ENCODE peak calls at places on chromosomes 4 and X, in five cellular contexts. A is A549, E is K562, D is HepG2, B is H1. O is an unnamed sample.

GRCh38 chrX:65720580-65720979 is 53.1 kb downstream of the MSN start:
- DNase-seq in A (no peak), E (no peak), D (no peak), B (no peak), O (peak; percentile 75)

GRCh38 chr4:89314291-89314690 is 6.7 kb upstream of the GPRIN3 start:
- DNase-seq in A (no peak), E (no peak), D (no peak), B (no peak), O (no peak)

GRCh38 chrX:107123750-107124149 is 5.1 kb upstream of the RBM41 start:
- DNase-seq in A (no peak), E (no peak), D (no peak), B (no peak), O (no peak)

GRCh38 chrX:73728518-73729023 is 165.6 kb downstream of the CHIC1 start:
- DNase-seq in A (no peak), E (no peak), D (no peak), B (no peak), O (no peak)

GRCh38 chrX:68912113-68912980 is 83.5 kb downstream of the EFNB1 start:
- DNase-seq in A (no peak), E (no peak), D (no peak), B (peak; percentile 50), O (no peak)

GRCh38 chrX:120736989-120737388 is 107.1 kb upstream of the C1GALT1C1 start:
- DNase-seq in A (no peak), E (no peak), D (no peak), B (no peak), O (peak; percentile 80)

GRCh38 chr4:16225996-16226815 is at the start of gene TAPT1:
- DNase-seq in A (peak; percentile 38), E (peak; percentile 80), D (no peak), B (peak; percentile 83), O (peak; percentile 54)

GRCh38 chr4:53899544-53900274 is 164.7 kb downstream of the CHIC2 start:
- DNase-seq in A (no peak), E (no peak), D (no peak), B (no peak), O (peak; percentile 43)

GRCh38 chrX:81900522-81900921 is 698.6 kb downstream of the SH3BGRL start:
- DNase-seq in A (no peak), E (no peak), D (no peak), B (no peak), O (no peak)

GRCh38 chr4:76488905-76489798 is 54.1 kb downstream of the SHROOM3 start:
- DNase-seq in A (no peak), E (no peak), D (no peak), B (no peak), O (no peak)

GRCh38 chrX:79153348-79153747 is 8.9 kb downstream of the GPR174 start:
- DNase-seq in A (no peak), E (no peak), D (no peak), B (no peak), O (no peak)

GRCh38 chrX:53323196-53323595 is 41.8 kb upstream of the IQSEC2 start:
- DNase-seq in A (no peak), E (no peak), D (no peak), B (no peak), O (no peak)

GRCh38 chrX:43682726-43683125 is 26.6 kb downstream of the MAOA start:
- DNase-seq in A (no peak), E (no peak), D (no peak), B (no peak), O (no peak)

GRCh38 chr4:37666625-37667071 is 19.5 kb downstream of the RELL1 start:
- DNase-seq in A (peak; percentile 55), E (peak; percentile 13), D (peak; percentile 61), B (no peak), O (peak; percentile 96)

GRCh38 chr4:78320353-78320935 is 231.1 kb upstream of the ANXA3 start:
- DNase-seq in A (no peak), E (no peak), D (peak; percentile 18), B (no peak), O (no peak)

GRCh38 chr4:87180767-87181166 is 39.7 kb downstream of the KLHL8 start:
- DNase-seq in A (no peak), E (no peak), D (no peak), B (no peak), O (no peak)

GRCh38 chr4:190020790-190021717 is 6.0 kb downstream of the FRG2 start:
- DNase-seq in A (peak; percentile 74), E (peak; percentile 34), D (peak; percentile 24), B (peak; percentile 92), O (no peak)

GRCh38 chrX:63513825-63514574 is 162.9 kb upstream of the SPIN4 start:
- DNase-seq in A (no peak), E (no peak), D (no peak), B (no peak), O (peak; percentile 74)

GRCh38 chr4:3322059-3322550 is 29.3 kb downstream of the RGS12 start:
- DNase-seq in A (no peak), E (peak; percentile 14), D (no peak), B (no peak), O (no peak)

GRCh38 chr4:84582988-84583870 is at the start of gene CDS1:
- DNase-seq in A (peak; percentile 6), E (peak; percentile 18), D (no peak), B (peak; percentile 75), O (no peak)

GRCh38 chr4:77695769-77696168 is 90.1 kb downstream of the CXCL13 start:
- DNase-seq in A (peak; percentile 50), E (peak; percentile 20), D (peak; percentile 56), B (no peak), O (peak; percentile 88)

GRCh38 chrX:340121-340520 is 21.5 kb upstream of the GTPBP6 start:
- DNase-seq in A (no peak), E (no peak), D (no peak), B (no peak), O (no peak)

GRCh38 chr4:26385690-26386089 is 64.9 kb downstream of the RBPJ start:
- DNase-seq in A (no peak), E (no peak), D (no peak), B (no peak), O (no peak)

GRCh38 chr4:42570221-42570620 is 86.7 kb downstream of the ATP8A1 start:
- DNase-seq in A (no peak), E (no peak), D (no peak), B (no peak), O (no peak)

GRCh38 chrX:52082578-52082977 is 13.6 kb upstream of the MAGED4B start:
- DNase-seq in A (no peak), E (no peak), D (no peak), B (no peak), O (no peak)

GRCh38 chrX:3244203-3244743 is 102.2 kb downstream of the MXRA5 start:
- DNase-seq in A (no peak), E (no peak), D (no peak), B (no peak), O (no peak)

GRCh38 chr4:17664755-17665154 is 50.3 kb downstream of the MED28 start:
- DNase-seq in A (no peak), E (peak; percentile 16), D (no peak), B (no peak), O (no peak)

GRCh38 chr4:89829470-89830138 is 7.4 kb downstream of the SNCA start:
- DNase-seq in A (no peak), E (no peak), D (peak; percentile 20), B (no peak), O (no peak)

GRCh38 chr4:3314706-3315260 is 22.0 kb downstream of the RGS12 start:
- DNase-seq in A (no peak), E (no peak), D (no peak), B (no peak), O (no peak)

GRCh38 chrX:16445166-16445752 is 204.7 kb upstream of the S100G start:
- DNase-seq in A (peak; percentile 15), E (peak; percentile 45), D (peak; percentile 1), B (no peak), O (peak; percentile 17)

GRCh38 chrX:110163488-110163887 is 154.4 kb downstream of the AMMECR1 start:
- DNase-seq in A (no peak), E (no peak), D (no peak), B (no peak), O (peak; percentile 29)

GRCh38 chr4:155383541-155383940 is 6.8 kb upstream of the MAP9 start:
- DNase-seq in A (no peak), E (no peak), D (no peak), B (no peak), O (no peak)

GRCh38 chr4:158046345-158046744 is 126.5 kb downstream of the GASK1B start:
- DNase-seq in A (no peak), E (no peak), D (peak; percentile 74), B (no peak), O (peak; percentile 50)

GRCh38 chr4:158036998-158037397 is 135.8 kb downstream of the GASK1B start:
- DNase-seq in A (no peak), E (no peak), D (peak; percentile 35), B (no peak), O (no peak)

GRCh38 chr4:158043971-158044618 is 128.7 kb downstream of the GASK1B start:
- DNase-seq in A (no peak), E (peak; percentile 8), D (no peak), B (no peak), O (no peak)

GRCh38 chr4:158038718-158039117 is 134.1 kb downstream of the GASK1B start:
- DNase-seq in A (no peak), E (no peak), D (no peak), B (no peak), O (no peak)

DNA sequence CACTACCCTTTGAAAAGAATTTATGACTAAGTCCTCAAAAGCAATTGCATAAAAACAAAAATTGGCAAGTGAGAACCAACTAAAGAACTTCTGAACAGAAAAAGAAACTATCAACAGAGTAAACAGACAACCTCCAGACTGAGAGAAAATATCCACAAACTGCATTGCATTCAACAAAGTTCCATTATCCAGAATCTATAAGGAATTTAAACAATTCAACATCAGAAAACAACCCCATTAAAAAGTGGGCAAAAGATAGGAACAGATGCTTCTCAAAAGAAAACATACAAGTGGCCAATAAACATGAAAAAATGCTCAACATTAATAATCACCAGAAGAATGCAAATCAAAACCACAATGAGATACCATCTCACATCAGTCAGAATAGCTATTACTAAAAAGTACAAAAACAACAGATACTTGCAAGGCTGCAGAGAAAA is 130.2 kb downstream of the GASK1B start:
- DNase-seq in A (no peak), E (no peak), D (no peak), B (no peak), O (peak; percentile 60)
- TF ChIP-seq JUN in A (no peak), E (no peak), D (no peak), B (no peak), O (no peak)

GRCh38 chr4:71294301-71294700 is 44.5 kb upstream of the SLC4A4 start:
- DNase-seq in A (no peak), E (no peak), D (no peak), B (no peak), O (no peak)
- H3K27ac ChIP-seq in A (no peak overlapping the region), E (no peak overlapping the region), D (no peak overlapping the region), B (no peak overlapping the region), O (no peak overlapping the region)

GRCh38 chr4:83251074-83251835 is 33.3 kb downstream of the COQ2 start:
- DNase-seq in A (no peak), E (no peak), D (no peak), B (no peak), O (no peak)
- TF ChIP-seq JUN in A (no peak), E (no peak), D (no peak), B (no peak), O (no peak)

GRCh38 chr4:183105092-183105491 is 6.0 kb downstream of the WWC2 start:
- DNase-seq in A (no peak), E (no peak), D (no peak), B (no peak), O (no peak)
- H3K27ac ChIP-seq in A (no peak overlapping the region), E (no peak overlapping the region), D (peak overlapping the region; percentile 40), B (peak overlapping the region; percentile 17), O (no peak overlapping the region)

GRCh38 chr4:182578402-182578801 is 335.2 kb downstream of the TENM3 start:
- DNase-seq in A (no peak), E (no peak), D (no peak), B (no peak), O (peak; percentile 53)
- TF ChIP-seq JUN in A (no peak), E (no peak), D (no peak), B (no peak), O (peak; percentile 35)